ENCODE peak calls at places on chromosomes 2 and 18, in eight cellular contexts. One of them, this sample, is unnamed. For H3K9me3, the result is how much of the 10 kb centered on the place peaks cover.

GRCh38 chr2:142139384-142139783 is 8.6 kb upstream of the LRP1B start:
- DNase-seq in lower lobe of right lung: no peak
- DNase-seq in mammary epithelial cell: no peak
- DNase-seq in IMR-90: no peak
- DNase-seq in colonic mucosa: no peak
- DNase-seq in pancreas: no peak
- DNase-seq in tibial artery: no peak
- DNase-seq in kidney: no peak
- DNase-seq in this sample: no peak

GRCh38 chr2:215772003-215772402 is 241.3 kb downstream of the MREG start:
- DNase-seq in kidney: no peak
- DNase-seq in lower lobe of right lung: no peak
- DNase-seq in IMR-90: peak
- DNase-seq in mammary epithelial cell: no peak
- DNase-seq in colonic mucosa: peak
- DNase-seq in tibial artery: no peak
- DNase-seq in pancreas: no peak
- DNase-seq in this sample: no peak

GRCh38 chr18:58202406-58202730 is 158.3 kb downstream of the NEDD4L start:
- DNase-seq in mammary epithelial cell: peak
- DNase-seq in pancreas: no peak
- DNase-seq in kidney: peak
- DNase-seq in tibial artery: no peak
- DNase-seq in IMR-90: peak
- DNase-seq in lower lobe of right lung: no peak
- DNase-seq in colonic mucosa: peak
- DNase-seq in this sample: no peak

GRCh38 chr2:58734365-58734764 is 493.2 kb upstream of the FANCL start:
- DNase-seq in lower lobe of right lung: no peak
- DNase-seq in kidney: no peak
- DNase-seq in mammary epithelial cell: peak
- DNase-seq in colonic mucosa: no peak
- DNase-seq in tibial artery: no peak
- DNase-seq in pancreas: no peak
- DNase-seq in IMR-90: peak
- DNase-seq in this sample: no peak

GRCh38 chr2:149348291-149348690 is 17.9 kb downstream of the LYPD6 start:
- DNase-seq in pancreas: no peak
- DNase-seq in lower lobe of right lung: no peak
- DNase-seq in mammary epithelial cell: no peak
- DNase-seq in tibial artery: no peak
- DNase-seq in IMR-90: no peak
- DNase-seq in colonic mucosa: no peak
- DNase-seq in kidney: no peak
- DNase-seq in this sample: no peak

GRCh38 chr2:25669520-25669919 is 3.9 kb downstream of the DTNB start:
- DNase-seq in kidney: no peak
- DNase-seq in lower lobe of right lung: no peak
- DNase-seq in IMR-90: no peak
- DNase-seq in pancreas: no peak
- DNase-seq in tibial artery: no peak
- DNase-seq in mammary epithelial cell: no peak
- DNase-seq in colonic mucosa: no peak
- DNase-seq in this sample: no peak

GRCh38 chr2:201956361-201956760 is 77.3 kb upstream of the FZD7 start:
- DNase-seq in lower lobe of right lung: no peak
- DNase-seq in mammary epithelial cell: no peak
- DNase-seq in pancreas: no peak
- DNase-seq in colonic mucosa: no peak
- DNase-seq in kidney: no peak
- DNase-seq in IMR-90: no peak
- DNase-seq in tibial artery: no peak
- DNase-seq in this sample: no peak

GRCh38 chr18:4638680-4639079 is 183.6 kb upstream of the DLGAP1 start:
- DNase-seq in lower lobe of right lung: no peak
- DNase-seq in colonic mucosa: no peak
- DNase-seq in kidney: no peak
- DNase-seq in tibial artery: no peak
- DNase-seq in mammary epithelial cell: no peak
- DNase-seq in pancreas: no peak
- DNase-seq in IMR-90: no peak
- DNase-seq in this sample: no peak

GRCh38 chr2:233118601-233119000 is 58.5 kb downstream of the INPP5D start:
- DNase-seq in tibial artery: no peak
- DNase-seq in pancreas: peak
- DNase-seq in mammary epithelial cell: no peak
- DNase-seq in colonic mucosa: no peak
- DNase-seq in kidney: no peak
- DNase-seq in lower lobe of right lung: no peak
- DNase-seq in IMR-90: no peak
- DNase-seq in this sample: no peak

GRCh38 chr18:10213526-10213925 is 240.9 kb upstream of the APCDD1 start:
- DNase-seq in tibial artery: no peak
- DNase-seq in lower lobe of right lung: no peak
- DNase-seq in pancreas: no peak
- DNase-seq in mammary epithelial cell: peak
- DNase-seq in IMR-90: peak
- DNase-seq in kidney: no peak
- DNase-seq in colonic mucosa: no peak
- DNase-seq in this sample: no peak

GRCh38 chr2:28606986-28607441 is 111.2 kb downstream of the PLB1 start:
- DNase-seq in lower lobe of right lung: no peak
- DNase-seq in tibial artery: no peak
- DNase-seq in pancreas: no peak
- DNase-seq in IMR-90: peak
- DNase-seq in kidney: no peak
- DNase-seq in colonic mucosa: no peak
- DNase-seq in mammary epithelial cell: no peak
- DNase-seq in this sample: no peak

GRCh38 chr2:217689053-217689452 is 313.7 kb downstream of the TNS1 start:
- DNase-seq in colonic mucosa: no peak
- DNase-seq in IMR-90: no peak
- DNase-seq in pancreas: no peak
- DNase-seq in kidney: no peak
- DNase-seq in lower lobe of right lung: no peak
- DNase-seq in mammary epithelial cell: no peak
- DNase-seq in tibial artery: no peak
- DNase-seq in this sample: no peak

GRCh38 chr18:62522178-62522509 is 681 bp upstream of the ZCCHC2 start:
- DNase-seq in lower lobe of right lung: no peak
- DNase-seq in mammary epithelial cell: no peak
- DNase-seq in tibial artery: no peak
- DNase-seq in kidney: peak
- DNase-seq in IMR-90: no peak
- DNase-seq in colonic mucosa: no peak
- DNase-seq in pancreas: no peak
- DNase-seq in this sample: no peak

GRCh38 chr2:157789161-157789720 is 86.9 kb downstream of the ACVR1 start:
- DNase-seq in colonic mucosa: peak
- DNase-seq in mammary epithelial cell: no peak
- DNase-seq in pancreas: no peak
- DNase-seq in lower lobe of right lung: no peak
- DNase-seq in IMR-90: peak
- DNase-seq in tibial artery: peak
- DNase-seq in kidney: no peak
- DNase-seq in this sample: no peak

GRCh38 chr2:157789933-157790511 is 86.1 kb downstream of the ACVR1 start:
- DNase-seq in tibial artery: peak
- DNase-seq in IMR-90: no peak
- DNase-seq in kidney: peak
- DNase-seq in mammary epithelial cell: peak
- DNase-seq in colonic mucosa: peak
- DNase-seq in lower lobe of right lung: peak
- DNase-seq in pancreas: peak
- DNase-seq in this sample: no peak

GRCh38 chr2:157792345-157793052 is 83.6 kb downstream of the ACVR1 start:
- DNase-seq in tibial artery: no peak
- DNase-seq in lower lobe of right lung: no peak
- DNase-seq in pancreas: no peak
- DNase-seq in mammary epithelial cell: no peak
- DNase-seq in kidney: no peak
- DNase-seq in colonic mucosa: no peak
- DNase-seq in IMR-90: peak
- DNase-seq in this sample: no peak

GRCh38 chr2:157790780-157791179 is 85.3 kb downstream of the ACVR1 start:
- DNase-seq in tibial artery: no peak
- DNase-seq in kidney: no peak
- DNase-seq in pancreas: no peak
- DNase-seq in colonic mucosa: no peak
- DNase-seq in mammary epithelial cell: no peak
- DNase-seq in IMR-90: no peak
- DNase-seq in lower lobe of right lung: no peak
- DNase-seq in this sample: no peak

DNA sequence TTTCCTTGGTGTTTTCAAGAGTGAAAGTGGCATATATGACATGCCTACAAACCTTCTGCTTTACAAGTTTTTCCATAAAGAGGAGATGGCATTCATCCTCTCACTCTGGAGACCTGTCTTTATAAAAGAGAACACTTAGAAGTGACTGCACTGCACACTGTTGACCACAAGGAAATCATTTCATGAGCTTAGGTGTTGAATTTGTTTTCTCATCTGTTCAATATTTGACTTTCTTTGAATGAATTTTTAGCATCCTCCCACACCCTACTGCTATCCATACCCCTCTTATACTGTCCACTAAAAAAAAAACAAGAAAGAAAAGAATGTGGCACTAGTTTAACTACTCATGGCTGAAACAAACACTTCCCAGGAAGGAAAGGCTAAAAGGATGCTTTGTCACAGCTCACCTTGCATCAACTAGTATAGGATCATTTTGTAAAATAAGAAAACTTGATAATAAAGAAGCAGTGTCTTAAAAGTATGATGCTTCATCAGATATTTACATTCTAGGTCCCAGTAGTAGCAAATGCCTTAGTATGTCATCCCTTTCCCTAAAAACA is 83.0 kb downstream of the ACVR1 start:
- DNase-seq in IMR-90: no peak
- DNase-seq in tibial artery: no peak
- DNase-seq in kidney: no peak
- DNase-seq in mammary epithelial cell: no peak
- DNase-seq in colonic mucosa: no peak
- DNase-seq in pancreas: no peak
- DNase-seq in lower lobe of right lung: no peak
- DNase-seq in this sample: no peak
- TF ChIP-seq CTCF in IMR-90: peak
- TF ChIP-seq CTCF in tibial artery: no peak
- TF ChIP-seq CTCF in kidney: peak
- TF ChIP-seq CTCF in mammary epithelial cell: peak
- TF ChIP-seq CTCF in colonic mucosa: peak
- TF ChIP-seq CTCF in pancreas: no peak
- TF ChIP-seq CTCF in lower lobe of right lung: no peak
- TF ChIP-seq CTCF in this sample: no peak

GRCh38 chr2:109562421-109562820 is 51.3 kb downstream of the SEPTIN10 start:
- DNase-seq in tibial artery: no peak
- DNase-seq in lower lobe of right lung: no peak
- DNase-seq in IMR-90: peak
- DNase-seq in kidney: no peak
- DNase-seq in pancreas: no peak
- DNase-seq in colonic mucosa: no peak
- DNase-seq in mammary epithelial cell: peak
- DNase-seq in this sample: no peak
- H3K4me3 ChIP-seq in tibial artery: no peak
- H3K4me3 ChIP-seq in lower lobe of right lung: no peak
- H3K4me3 ChIP-seq in IMR-90: no peak
- H3K4me3 ChIP-seq in kidney: no peak
- H3K4me3 ChIP-seq in pancreas: no peak
- H3K4me3 ChIP-seq in colonic mucosa: no peak
- H3K4me3 ChIP-seq in mammary epithelial cell: no peak
- H3K4me3 ChIP-seq in this sample: no peak

DNA sequence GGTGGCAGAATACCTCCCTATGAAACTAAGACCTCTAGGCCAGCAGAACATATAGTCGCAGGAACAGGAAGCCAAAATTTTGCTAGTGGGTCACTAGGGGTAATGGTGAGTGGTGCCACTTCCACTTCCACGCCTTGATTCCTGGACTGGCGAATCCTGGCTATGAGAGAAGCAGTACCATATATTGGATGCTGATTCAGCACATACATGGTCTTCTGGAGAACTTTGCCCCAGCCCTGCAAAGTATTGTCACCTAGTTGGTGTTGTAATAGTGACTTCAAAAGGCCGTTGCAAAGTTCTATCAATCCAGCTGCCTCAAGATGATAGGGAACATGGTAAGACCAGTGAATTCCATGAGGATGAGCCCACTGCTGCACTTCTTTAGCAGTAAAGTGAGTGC is 769.8 kb upstream of the GYPC start:
- DNase-seq in tibial artery: no peak
- DNase-seq in mammary epithelial cell: no peak
- DNase-seq in kidney: no peak
- DNase-seq in lower lobe of right lung: no peak
- DNase-seq in colonic mucosa: no peak
- DNase-seq in pancreas: no peak
- DNase-seq in IMR-90: no peak
- DNase-seq in this sample: no peak
- H3K9me3 ChIP-seq in tibial artery: under half
- H3K9me3 ChIP-seq in mammary epithelial cell: under half
- H3K9me3 ChIP-seq in kidney: under half
- H3K9me3 ChIP-seq in lower lobe of right lung: under half
- H3K9me3 ChIP-seq in colonic mucosa: under half
- H3K9me3 ChIP-seq in pancreas: under half
- H3K9me3 ChIP-seq in IMR-90: under half
- H3K9me3 ChIP-seq in this sample: under half

GRCh38 chr2:24350826-24351626 is 9.3 kb downstream of the ITSN2 start:
- DNase-seq in pancreas: no peak
- DNase-seq in colonic mucosa: no peak
- DNase-seq in mammary epithelial cell: no peak
- DNase-seq in tibial artery: no peak
- DNase-seq in kidney: no peak
- DNase-seq in lower lobe of right lung: no peak
- DNase-seq in IMR-90: no peak
- DNase-seq in this sample: no peak

GRCh38 chr2:24351627-24351938 is 8.8 kb downstream of the ITSN2 start:
- DNase-seq in kidney: no peak
- DNase-seq in colonic mucosa: no peak
- DNase-seq in lower lobe of right lung: no peak
- DNase-seq in mammary epithelial cell: no peak
- DNase-seq in tibial artery: no peak
- DNase-seq in IMR-90: no peak
- DNase-seq in pancreas: no peak
- DNase-seq in this sample: no peak

GRCh38 chr2:24352664-24353063 is 7.7 kb downstream of the ITSN2 start:
- DNase-seq in pancreas: no peak
- DNase-seq in kidney: no peak
- DNase-seq in mammary epithelial cell: no peak
- DNase-seq in tibial artery: no peak
- DNase-seq in IMR-90: no peak
- DNase-seq in lower lobe of right lung: no peak
- DNase-seq in colonic mucosa: no peak
- DNase-seq in this sample: no peak

GRCh38 chr2:24353364-24353763 is 7.0 kb downstream of the ITSN2 start:
- DNase-seq in lower lobe of right lung: no peak
- DNase-seq in kidney: no peak
- DNase-seq in IMR-90: no peak
- DNase-seq in mammary epithelial cell: no peak
- DNase-seq in tibial artery: no peak
- DNase-seq in colonic mucosa: no peak
- DNase-seq in pancreas: no peak
- DNase-seq in this sample: no peak

DNA sequence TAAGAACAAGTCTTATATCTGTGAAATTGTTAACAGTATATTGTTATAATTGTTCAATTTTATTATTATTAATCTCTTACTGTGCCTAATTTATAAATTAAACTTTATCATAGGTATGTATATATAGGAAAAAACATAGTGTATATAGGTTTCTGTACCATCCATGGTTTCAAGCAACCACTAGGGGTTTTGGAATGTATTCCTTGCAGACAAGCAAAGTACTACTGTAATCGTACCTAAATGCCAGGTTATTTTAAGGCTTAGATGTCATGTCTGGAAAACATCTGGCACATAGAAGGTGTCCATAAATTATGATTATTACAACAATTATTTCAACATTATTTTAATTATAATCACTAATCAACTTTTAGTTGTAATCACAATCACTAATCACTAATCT is 8.4 kb downstream of the ITSN2 start:
- DNase-seq in lower lobe of right lung: no peak
- DNase-seq in mammary epithelial cell: no peak
- DNase-seq in IMR-90: no peak
- DNase-seq in pancreas: no peak
- DNase-seq in tibial artery: no peak
- DNase-seq in kidney: no peak
- DNase-seq in colonic mucosa: no peak
- DNase-seq in this sample: no peak
- TF ChIP-seq CTCF in lower lobe of right lung: no peak
- TF ChIP-seq CTCF in mammary epithelial cell: peak
- TF ChIP-seq CTCF in IMR-90: no peak
- TF ChIP-seq CTCF in pancreas: no peak
- TF ChIP-seq CTCF in tibial artery: no peak
- TF ChIP-seq CTCF in kidney: no peak
- TF ChIP-seq CTCF in colonic mucosa: no peak
- TF ChIP-seq CTCF in this sample: no peak

This sample was measured in upper lobe of left lung.